ENCODE peak calls at places on chromosomes 3 and 15, in six cellular contexts. L is esophagus squamous epithelium, C is A549, J is testis, F is H1, Y is heart left ventricle. H is an unnamed sample.

GRCh38 chr15:40471105-40471777 is 457 bp downstream of the CHST14 start:
- DNase-seq in Y (no peak), F (no peak), L (no peak), C (no peak), J (no peak), H (no peak)

GRCh38 chr15:100902436-100903190 is 16.5 kb upstream of the LRRK1 start:
- DNase-seq in C (no peak), Y (peak), F (no peak), L (no peak), J (peak), H (peak)

GRCh38 chr15:74138642-74139041 is 8.3 kb downstream of the ISLR2 start:
- DNase-seq in C (no peak), F (no peak), L (no peak), J (no peak), Y (no peak), H (no peak)

GRCh38 chr3:170695486-170696069 is 109.7 kb upstream of the SLC7A14 start:
- DNase-seq in Y (no peak), J (no peak), C (no peak), F (no peak), L (no peak), H (no peak)

GRCh38 chr3:5239602-5240001 is 52.1 kb downstream of the EDEM1 start:
- DNase-seq in F (no peak), J (no peak), Y (no peak), L (no peak), C (no peak), H (no peak)

GRCh38 chr3:126537116-126537729 is 13.3 kb downstream of the CHST13 start:
- DNase-seq in Y (no peak), F (no peak), C (no peak), L (no peak), J (no peak), H (no peak)

GRCh38 chr3:99505646-99506269 is 132.6 kb upstream of the COL8A1 start:
- DNase-seq in L (no peak), Y (peak), J (peak), F (no peak), C (no peak), H (peak)

GRCh38 chr15:50426428-50426827 is 2.2 kb downstream of the USP8 start:
- DNase-seq in L (no peak), Y (no peak), F (no peak), C (no peak), J (peak), H (no peak)

DNA sequence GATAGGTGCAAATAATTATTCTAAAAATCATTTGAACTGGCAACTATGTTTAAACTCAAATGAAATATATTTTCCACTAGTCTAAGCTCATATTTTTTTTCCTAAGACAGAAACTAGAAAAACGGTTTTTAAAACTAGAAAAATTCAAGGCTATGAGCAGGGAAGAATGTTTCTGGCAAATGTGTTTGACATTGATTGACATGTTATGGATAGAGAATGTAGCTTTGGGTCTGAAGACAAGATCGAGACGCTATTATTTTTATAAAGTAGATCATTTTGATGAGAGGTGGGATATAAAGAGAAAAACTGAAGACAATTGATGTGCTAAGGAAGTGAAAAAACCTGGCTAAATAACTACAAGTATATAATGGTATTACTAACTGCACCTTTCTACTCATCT is 415.2 kb downstream of the GABRB3 start:
- DNase-seq in C (no peak), L (no peak), Y (no peak), F (no peak), J (no peak), H (no peak)
- H3K4me3 ChIP-seq in C (no peak), L (no peak), Y (no peak), F (no peak), J (no peak), H (no peak)

DNA sequence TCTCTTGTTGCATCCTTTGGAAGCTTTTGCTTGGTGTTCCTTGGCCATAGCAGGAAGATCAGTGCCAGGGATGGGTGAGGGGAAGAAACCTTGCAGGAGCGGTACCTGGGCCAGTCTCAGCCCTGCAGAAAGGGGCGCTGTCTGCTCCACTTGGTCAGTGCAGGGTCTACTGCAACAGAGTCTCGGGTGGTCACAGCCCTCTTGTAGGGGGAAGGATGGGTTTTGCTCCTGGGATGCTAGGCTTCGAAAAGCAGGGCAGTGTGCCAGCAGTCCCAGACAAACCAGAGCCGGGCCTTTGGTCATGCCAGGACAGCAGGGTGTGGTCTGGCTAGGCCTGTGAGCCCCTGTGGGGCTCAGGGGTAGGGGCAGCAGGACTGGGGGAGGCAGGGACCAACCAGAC is 186.7 kb downstream of the APBA2 start:
- DNase-seq in J (no peak), C (no peak), F (no peak), L (no peak), Y (no peak), H (no peak)
- H3K27ac ChIP-seq in J (no peak), C (no peak), F (no peak), L (no peak), Y (no peak), H (no peak)

GRCh38 chr15:31360843-31361763 is 34.5 kb downstream of the KLF13 start:
- DNase-seq in F (no peak), L (peak), Y (peak), J (peak), C (no peak), H (no peak)
- TF ChIP-seq POLR2A in F (no peak), L (no peak), Y (no peak), J (no peak), C (no peak), H (no peak)

GRCh38 chr15:27485265-27485664 is 514.3 kb downstream of the GABRG3 start:
- DNase-seq in J (no peak), F (no peak), C (no peak), Y (no peak), L (no peak), H (no peak)

GRCh38 chr15:27487846-27488245 is 516.9 kb downstream of the GABRG3 start:
- DNase-seq in F (no peak), C (no peak), L (no peak), Y (no peak), J (no peak), H (no peak)

GRCh38 chr15:27483124-27483523 is 512.1 kb downstream of the GABRG3 start:
- DNase-seq in L (no peak), C (no peak), F (no peak), J (no peak), Y (no peak), H (no peak)

GRCh38 chr15:27486036-27486435 is 515.1 kb downstream of the GABRG3 start:
- DNase-seq in J (no peak), F (no peak), L (no peak), C (no peak), Y (no peak), H (no peak)

GRCh38 chr15:27486676-27487290 is 515.8 kb downstream of the GABRG3 start:
- DNase-seq in C (no peak), F (no peak), J (no peak), Y (no peak), L (no peak), H (no peak)
- H3K4me3 ChIP-seq in C (no peak), F (no peak), J (no peak), Y (no peak), L (no peak), H (no peak)